ENCODE peak calls at places on chromosomes 16 and 17, in five cellular contexts. F, L, M, P and N are unnamed samples.

GRCh38 chr16:87448866-87449265 is 44.0 kb downstream of the ZCCHC14 start:
- DNase-seq in M (no peak), L (no peak), F (no peak), P (no peak), N (no peak)

GRCh38 chr16:16004314-16004749 is 54.9 kb downstream of the ABCC1 start:
- DNase-seq in M (no peak), F (no peak), P (peak; percentile 38), L (peak; percentile 81), N (peak; percentile 58)

GRCh38 chr16:70746040-70746707 is 54.8 kb downstream of the VAC14 start:
- DNase-seq in M (no peak), L (no peak), F (no peak), P (peak; percentile 73), N (peak; percentile 66)

GRCh38 chr17:17677299-17678040 is 3.8 kb upstream of the RAI1 start:
- DNase-seq in F (no peak), M (no peak), P (no peak), L (no peak), N (no peak)

GRCh38 chr16:78372302-78372701 is 272.8 kb downstream of the WWOX start:
- DNase-seq in F (no peak), M (no peak), L (no peak), P (no peak), N (no peak)

GRCh38 chr17:19660219-19660870 is 11.8 kb downstream of the ALDH3A2 start:
- DNase-seq in P (no peak), M (no peak), L (no peak), F (no peak), N (no peak)

GRCh38 chr16:11198817-11199216 is 57.2 kb downstream of the SOCS1 start:
- DNase-seq in F (no peak), M (no peak), P (peak; percentile 75), L (no peak), N (no peak)

GRCh38 chr17:77607606-77608005 is 350.9 kb upstream of the TNRC6C start:
- DNase-seq in M (no peak), P (no peak), L (no peak), F (no peak), N (no peak)

GRCh38 chr16:15903960-15904359 is 15.6 kb upstream of the CEP20 start:
- DNase-seq in L (no peak), P (no peak), F (no peak), M (no peak), N (no peak)

GRCh38 chr17:82780981-82781893 is 29.4 kb downstream of the TBCD start:
- DNase-seq in P (no peak), L (no peak), F (no peak), M (no peak), N (no peak)

GRCh38 chr17:46003907-46004748 is 5.1 kb downstream of the STH start:
- DNase-seq in F (no peak), P (no peak), M (no peak), L (no peak), N (peak; percentile 14)

GRCh38 chr17:45098081-45098868 is 34.0 kb downstream of the PLCD3 start:
- DNase-seq in M (no peak), F (no peak), P (peak; percentile 25), L (no peak), N (no peak)

GRCh38 chr17:80905586-80906230 is 85.9 kb upstream of the CHMP6 start:
- DNase-seq in L (no peak), M (no peak), P (no peak), F (no peak), N (no peak)

GRCh38 chr17:17365476-17366110 is 62.4 kb downstream of the NT5M start:
- DNase-seq in M (no peak), L (no peak), F (no peak), P (no peak), N (no peak)

DNA sequence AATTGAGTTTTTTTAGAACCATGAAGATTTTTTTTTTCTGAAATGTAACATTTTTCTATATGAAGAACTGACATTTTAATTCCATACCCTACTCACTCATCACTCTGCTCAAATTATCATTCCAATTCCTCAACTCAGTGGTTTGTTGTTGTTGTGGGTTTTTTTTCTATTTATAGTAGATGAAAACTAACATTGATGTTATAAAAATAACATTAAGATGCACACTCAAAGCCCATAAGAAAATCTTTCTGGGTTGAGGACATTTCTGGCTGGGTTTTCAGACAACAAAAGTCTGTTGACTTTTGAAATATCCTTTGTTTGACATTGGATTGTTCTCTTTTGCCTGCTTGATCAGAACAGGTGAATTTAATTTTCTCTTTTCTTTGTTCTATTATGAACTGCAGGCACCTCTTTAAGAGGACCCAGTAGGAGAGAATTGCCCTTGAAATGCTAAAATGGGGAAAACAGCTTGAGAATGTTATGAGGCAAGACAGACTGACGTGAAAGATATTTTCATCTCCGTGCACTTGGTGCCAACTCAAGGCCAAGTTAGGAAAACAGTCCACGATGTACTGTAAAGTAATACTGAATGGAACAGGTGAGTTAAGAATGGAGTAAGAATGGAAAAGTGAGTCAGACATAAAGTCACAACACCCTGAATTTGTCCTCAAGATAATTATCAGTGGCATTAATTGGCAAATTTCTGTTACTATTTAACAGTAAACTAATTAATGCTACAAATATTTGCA is 16.1 kb upstream of the ABCA5 start:
- DNase-seq in M (no peak), L (no peak), P (no peak), F (no peak), N (no peak)
- TF ChIP-seq CTCF in M (no peak), L (no peak), P (no peak), F (no peak), N (no peak)

GRCh38 chr17:48831549-48831883 is 681 bp downstream of the CALCOCO2 start:
- DNase-seq in F (no peak), L (no peak), P (no peak), M (no peak), N (no peak)

GRCh38 chr17:48832491-48832890 is 1.7 kb downstream of the CALCOCO2 start:
- DNase-seq in P (no peak), L (no peak), M (no peak), F (no peak), N (no peak)

GRCh38 chr17:48835971-48836370 is 5.1 kb downstream of the CALCOCO2 start:
- DNase-seq in L (no peak), F (no peak), P (peak; percentile 54), M (no peak), N (no peak)

GRCh38 chr17:48834973-48835372 is 4.1 kb downstream of the CALCOCO2 start:
- DNase-seq in P (no peak), L (no peak), F (no peak), M (no peak), N (no peak)

GRCh38 chr17:48830840-48831548 is at the start of gene CALCOCO2:
- DNase-seq in P (peak; percentile 95), M (peak; percentile 89), L (peak; percentile 65), F (peak; percentile 60), N (peak; percentile 85)
- TF ChIP-seq CTCF in P (no peak), M (no peak), L (no peak), F (no peak), N (no peak)

GRCh38 chr16:51524555-51525373 is 373.7 kb upstream of the SALL1 start:
- DNase-seq in P (peak; percentile 51), M (no peak), L (no peak), F (no peak), N (peak; percentile 14)
- TF ChIP-seq CTCF in P (peak; percentile 37), M (no peak), L (peak; percentile 25), F (no peak), N (peak; percentile 30)

DNA sequence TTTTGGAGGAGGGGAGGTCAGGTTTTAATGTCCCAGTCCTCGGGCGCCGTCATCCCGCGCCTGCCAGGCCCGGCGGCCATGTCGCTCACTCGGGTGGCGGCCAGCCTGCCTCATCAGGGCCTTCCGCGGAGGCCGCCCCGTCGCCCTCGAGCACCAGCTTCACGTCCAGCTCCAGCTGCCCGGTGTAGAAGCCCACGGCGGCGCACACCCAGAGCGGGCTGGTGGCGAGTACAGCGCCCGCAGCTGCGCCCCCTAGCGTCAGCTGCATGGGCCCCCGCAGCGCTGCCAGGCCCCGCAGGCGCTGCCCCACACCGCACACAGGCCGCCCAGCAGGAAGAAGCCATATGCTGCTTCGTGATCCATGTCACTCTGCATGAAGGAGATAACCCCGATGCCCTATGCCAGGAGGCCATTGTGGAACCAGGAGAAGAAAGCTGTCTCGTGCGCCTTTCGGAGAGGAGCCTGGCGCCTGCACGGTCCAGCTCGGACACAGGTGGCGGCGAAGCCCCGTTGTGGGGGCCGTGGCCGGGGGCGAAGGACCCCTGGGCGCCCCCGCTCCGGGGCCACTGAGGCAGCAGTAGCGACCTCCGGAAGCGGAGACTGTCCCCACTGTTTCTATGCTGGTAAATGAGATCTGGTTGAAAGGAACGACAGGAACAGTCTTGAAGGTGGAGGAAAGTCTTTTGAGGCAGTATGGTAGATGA is 9.6 kb downstream of the AP2B1 start:
- DNase-seq in M (no peak), P (no peak), L (no peak), F (peak; percentile 47), N (no peak)
- TF ChIP-seq CTCF in M (no peak), P (no peak), L (no peak), F (peak; percentile 90), N (no peak)

GRCh38 chr16:30535777-30536190 is 1.1 kb upstream of the ZNF747 start:
- DNase-seq in L (no peak), F (peak; percentile 49), M (no peak), P (peak; percentile 87), N (peak; percentile 34)
- TF ChIP-seq CTCF in L (peak; percentile 70), F (peak; percentile 48), M (no peak), P (peak; percentile 87), N (peak; percentile 72)

GRCh38 chr16:30046178-30046577 is 15.1 kb upstream of the TLCD3B start:
- DNase-seq in P (no peak), F (no peak), M (no peak), L (no peak), N (no peak)

GRCh38 chr16:30041841-30042240 is 10.8 kb upstream of the TLCD3B start:
- DNase-seq in L (no peak), F (no peak), P (peak; percentile 31), M (no peak), N (peak; percentile 19)

DNA sequence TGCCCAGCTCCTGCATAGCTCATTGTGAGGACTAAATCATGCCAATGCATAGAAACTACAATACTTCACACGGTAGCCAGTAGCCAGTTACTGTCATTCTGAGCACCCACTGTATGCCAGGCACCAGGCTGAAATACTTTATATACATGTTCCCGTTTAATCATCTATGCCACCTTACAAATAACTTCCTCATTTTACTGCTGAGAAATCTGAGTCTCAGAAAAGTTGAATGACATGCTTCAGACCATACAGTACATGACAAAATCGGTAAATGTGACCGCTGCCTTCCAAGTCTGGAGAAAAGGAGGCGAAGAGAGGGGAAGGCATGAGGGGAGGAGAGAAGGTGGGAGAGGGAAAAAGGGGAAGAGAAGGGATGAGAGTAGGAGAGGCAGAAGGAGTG is 9.2 kb upstream of the TLCD3B start:
- DNase-seq in F (no peak), L (no peak), P (no peak), M (no peak), N (no peak)
- TF ChIP-seq CTCF in F (no peak), L (no peak), P (no peak), M (no peak), N (no peak)

DNA sequence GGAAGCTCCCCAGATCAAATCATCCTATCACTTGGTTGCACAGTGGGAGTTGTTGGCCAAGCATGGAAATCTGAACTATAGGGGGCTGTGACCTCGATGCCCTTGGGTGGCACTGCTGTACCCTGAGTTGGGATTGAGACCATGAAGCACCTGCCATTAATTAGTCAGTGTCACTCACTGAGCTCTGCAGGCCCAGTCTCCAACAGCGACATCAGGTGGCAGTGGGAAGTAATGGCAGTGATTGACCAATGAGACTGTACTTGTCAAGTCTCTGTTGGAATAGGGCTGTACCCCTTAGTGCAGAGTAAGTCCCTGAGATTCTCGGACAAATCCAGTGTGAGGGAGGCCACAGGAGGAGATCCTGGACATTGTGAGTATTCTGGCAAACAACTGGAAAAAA is 118.0 kb upstream of the RPL38 start:
- DNase-seq in L (no peak), P (no peak), F (no peak), M (no peak), N (no peak)
- TF ChIP-seq CTCF in L (no peak), P (no peak), F (peak; percentile 72), M (no peak), N (no peak)